ENCODE peak calls at places on chromosomes 16 and 17, in six cellular contexts. K, A, U, Y, X and S are unnamed samples.

GRCh38 chr16:4301177-4301576 is 14.7 kb upstream of the GLIS2 start:
- DNase-seq in Y (no peak), K (no peak), A (no peak), U (no peak), X (no peak), S (no peak)

GRCh38 chr16:89924298-89924924 is 1.3 kb downstream of the TUBB3 start:
- DNase-seq in Y (no peak), X (no peak), K (no peak), A (peak; percentile 64), U (no peak), S (no peak)

GRCh38 chr17:13016881-13017622 is 775 bp downstream of the ELAC2 start:
- DNase-seq in K (no peak), X (no peak), Y (no peak), U (no peak), A (no peak), S (no peak)

GRCh38 chr17:49843774-49844350 is 4.0 kb downstream of the TAC4 start:
- DNase-seq in U (no peak), K (no peak), Y (no peak), A (peak; percentile 38), X (no peak), S (no peak)

GRCh38 chr17:39939588-39940419 is 12.3 kb downstream of the LRRC3C start:
- DNase-seq in A (peak; percentile 67), K (no peak), U (no peak), Y (no peak), X (no peak), S (no peak)

GRCh38 chr17:42183741-42184711 is 1.2 kb downstream of the HCRT start:
- DNase-seq in Y (peak; percentile 89), K (peak; percentile 57), X (peak; percentile 53), A (peak; percentile 80), U (no peak), S (peak; percentile 79)

GRCh38 chr16:27676807-27677206 is 126.9 kb downstream of the KATNIP start:
- DNase-seq in U (no peak), X (no peak), Y (no peak), A (no peak), K (no peak), S (no peak)

GRCh38 chr17:68700391-68700790 is 99.2 kb upstream of the FAM20A start:
- DNase-seq in U (no peak), A (no peak), Y (no peak), K (no peak), X (no peak), S (no peak)

GRCh38 chr17:82242977-82243647 is 14.3 kb downstream of the SLC16A3 start:
- DNase-seq in Y (no peak), U (no peak), K (peak; percentile 66), A (no peak), X (peak; percentile 83), S (peak; percentile 89)

GRCh38 chr16:4505356-4506153 is 29.4 kb downstream of the HMOX2 start:
- DNase-seq in A (peak; percentile 89), Y (no peak), U (no peak), X (no peak), K (no peak), S (no peak)

GRCh38 chr17:32287804-32288511 is 22.3 kb downstream of the RHBDL3 start:
- DNase-seq in X (no peak), A (no peak), K (no peak), Y (no peak), U (no peak), S (no peak)